ENCODE peak calls at places on chromosomes 7 and 10, in four cellular contexts. K, C, P and X are unnamed samples.

GRCh38 chr10:118595598-118596425 is at the start of gene PRLHR:
- DNase-seq in K (no peak), C (peak), P (peak), X (peak)

GRCh38 chr10:44947356-44948152 is 12.0 kb upstream of the RASSF4 start:
- DNase-seq in K (no peak), C (no peak), P (peak), X (no peak)

GRCh38 chr7:11716185-11716584 is 115.8 kb downstream of the THSD7A start:
- DNase-seq in K (peak), C (peak), P (peak), X (peak)

GRCh38 chr10:98414578-98414931 is 427 bp downstream of the PYROXD2 start:
- DNase-seq in K (no peak), C (no peak), P (no peak), X (no peak)

GRCh38 chr7:8440670-8441069 is 7.3 kb downstream of the NXPH1 start:
- DNase-seq in K (no peak), C (no peak), P (no peak), X (no peak)

GRCh38 chr10:63145782-63146181 is 12.7 kb downstream of the NRBF2 start:
- DNase-seq in K (no peak), C (peak), P (no peak), X (no peak)

GRCh38 chr10:50291261-50291850 is 40.0 kb upstream of the ASAH2 start:
- DNase-seq in K (no peak), C (peak), P (no peak), X (peak)

GRCh38 chr7:44566680-44567079 is 7.0 kb downstream of the DDX56 start:
- DNase-seq in K (no peak), C (no peak), P (no peak), X (no peak)

GRCh38 chr7:80428161-80429054 is 83.5 kb downstream of the GNAT3 start:
- DNase-seq in K (peak), C (peak), P (peak), X (peak)

GRCh38 chr10:84783386-84783785 is 455.0 kb downstream of the CCSER2 start:
- DNase-seq in K (peak), C (peak), P (no peak), X (no peak)

GRCh38 chr10:15879663-15880062 is 19.4 kb upstream of the MINDY3 start:
- DNase-seq in K (no peak), C (no peak), P (no peak), X (no peak)

GRCh38 chr10:51020175-51020574 is 54.1 kb upstream of the PRKG1 start:
- DNase-seq in K (no peak), C (no peak), P (no peak), X (no peak)

GRCh38 chr10:86411852-86412550 is 45.4 kb upstream of the GRID1 start:
- DNase-seq in K (no peak), C (no peak), P (no peak), X (no peak)

GRCh38 chr7:121452400-121452799 is 56.3 kb upstream of the FAM3C start:
- DNase-seq in K (no peak), C (no peak), P (no peak), X (no peak)

GRCh38 chr7:22551768-22552513 is 52.0 kb upstream of the STEAP1B start:
- DNase-seq in K (no peak), C (no peak), P (no peak), X (no peak)

GRCh38 chr7:15938153-15938552 is 251.7 kb upstream of the MEOX2 start:
- DNase-seq in K (no peak), C (peak), P (no peak), X (no peak)

GRCh38 chr10:52571018-52571417 is 201.6 kb downstream of the MBL2 start:
- DNase-seq in K (no peak), C (no peak), P (no peak), X (peak)

GRCh38 chr7:129793506-129794310 is 159.1 kb downstream of the UBE2H start:
- DNase-seq in K (no peak), C (no peak), P (no peak), X (no peak)

GRCh38 chr7:114885836-114886235 is 36.1 kb upstream of the MDFIC start:
- DNase-seq in K (no peak), C (peak), P (no peak), X (peak)

GRCh38 chr7:44568771-44569560 is 4.7 kb downstream of the DDX56 start:
- DNase-seq in K (no peak), C (no peak), P (no peak), X (no peak)

GRCh38 chr10:88401671-88402347 is 181.3 kb downstream of the RNLS start:
- DNase-seq in K (no peak), C (peak), P (no peak), X (peak)

GRCh38 chr7:120165231-120165630 is 107.7 kb upstream of the KCND2 start:
- DNase-seq in K (no peak), C (no peak), P (no peak), X (peak)

GRCh38 chr10:60823324-60823723 is 45.0 kb downstream of the CDK1 start:
- DNase-seq in K (no peak), C (no peak), P (no peak), X (no peak)

GRCh38 chr7:137882261-137882668 is 35.5 kb upstream of the DGKI start:
- DNase-seq in K (peak), C (peak), P (no peak), X (peak)

GRCh38 chr10:113309791-113310190 is 243.1 kb upstream of the HABP2 start:
- DNase-seq in K (no peak), C (no peak), P (no peak), X (no peak)

GRCh38 chr7:135175931-135176330 is 5.4 kb upstream of the CYREN start:
- DNase-seq in K (no peak), C (no peak), P (no peak), X (no peak)

GRCh38 chr7:9189683-9190082 is 756.3 kb downstream of the NXPH1 start:
- DNase-seq in K (no peak), C (no peak), P (no peak), X (no peak)

GRCh38 chr10:77692782-77693181 is 55.2 kb upstream of the KCNMA1 start:
- DNase-seq in K (no peak), C (peak), P (no peak), X (peak)
- TF ChIP-seq CTCF in K (no peak), C (no peak), P (no peak), X (no peak)

DNA sequence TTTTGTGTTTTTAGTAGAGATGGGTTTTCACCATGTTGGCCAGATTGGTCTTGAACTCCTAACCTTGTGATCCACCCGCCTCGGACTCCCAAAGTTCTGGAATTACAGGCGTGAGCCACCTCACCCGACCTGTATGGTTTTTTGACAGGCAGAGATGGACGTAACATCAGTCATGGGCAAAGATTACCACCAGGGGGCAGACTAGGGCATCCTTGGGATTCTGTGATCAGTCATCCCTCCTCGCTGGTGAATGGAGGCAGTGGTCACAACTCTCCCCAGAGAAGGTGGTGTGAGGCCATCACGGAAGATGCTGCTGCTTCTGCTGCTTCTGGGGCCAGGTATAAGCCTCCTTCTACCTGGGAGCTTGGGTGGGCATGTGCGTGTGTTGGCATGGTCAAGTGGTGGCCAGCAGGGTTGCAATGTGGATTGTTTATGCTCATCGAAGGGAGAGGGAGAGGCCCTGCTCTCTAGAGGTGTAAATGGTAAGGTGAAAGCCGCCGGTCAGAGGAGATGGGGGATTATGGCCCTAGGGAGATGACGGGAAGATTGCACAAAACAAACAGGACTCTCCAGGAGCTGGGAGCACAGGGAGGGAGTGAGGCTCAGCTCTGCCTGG is 122.7 kb upstream of the PRSS1 start:
- DNase-seq in K (peak), C (no peak), P (peak), X (peak)
- TF ChIP-seq CTCF in K (peak), C (peak), P (peak), X (peak)

GRCh38 chr10:34157501-34157900 is 657.6 kb downstream of the PARD3 start:
- DNase-seq in K (no peak), C (no peak), P (no peak), X (peak)

GRCh38 chr10:34154371-34154770 is 660.7 kb downstream of the PARD3 start:
- DNase-seq in K (no peak), C (no peak), P (no peak), X (no peak)

GRCh38 chr10:34160595-34160994 is 654.5 kb downstream of the PARD3 start:
- DNase-seq in K (no peak), C (no peak), P (no peak), X (no peak)

GRCh38 chr10:34152434-34152833 is 662.7 kb downstream of the PARD3 start:
- DNase-seq in K (no peak), C (no peak), P (no peak), X (no peak)

DNA sequence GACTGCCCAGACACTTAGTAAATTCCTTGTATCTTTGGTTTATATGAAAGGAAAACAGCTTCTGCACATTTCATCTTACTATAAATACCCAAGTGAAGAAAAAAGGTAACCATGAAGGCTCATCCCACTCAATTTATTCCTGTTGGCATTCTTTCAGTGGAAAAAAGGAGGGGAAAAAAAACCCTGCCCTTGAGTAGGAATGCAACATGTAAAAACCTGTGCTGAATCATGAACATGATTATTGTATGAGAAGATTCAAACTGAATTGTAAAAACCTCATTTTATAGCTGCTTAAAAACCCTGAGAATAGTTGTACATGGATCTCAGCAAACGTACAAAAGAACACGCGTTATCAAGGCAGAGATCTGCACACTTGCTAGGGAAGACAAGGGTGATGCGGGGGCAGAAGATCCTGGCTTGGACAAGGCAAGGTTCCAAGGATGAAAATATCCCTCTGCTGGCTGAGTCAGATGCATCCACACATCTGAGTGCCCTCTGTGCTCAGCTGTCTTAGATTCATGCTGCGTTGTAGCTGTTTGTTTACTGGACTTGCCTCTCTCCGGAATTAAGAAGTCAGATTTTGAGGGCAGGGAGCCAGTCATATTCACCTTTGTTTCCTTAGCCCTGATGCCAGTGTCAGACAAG is 658.2 kb downstream of the PARD3 start:
- DNase-seq in K (no peak), C (peak), P (no peak), X (peak)
- TF ChIP-seq CTCF in K (no peak), C (peak), P (no peak), X (peak)

DNA sequence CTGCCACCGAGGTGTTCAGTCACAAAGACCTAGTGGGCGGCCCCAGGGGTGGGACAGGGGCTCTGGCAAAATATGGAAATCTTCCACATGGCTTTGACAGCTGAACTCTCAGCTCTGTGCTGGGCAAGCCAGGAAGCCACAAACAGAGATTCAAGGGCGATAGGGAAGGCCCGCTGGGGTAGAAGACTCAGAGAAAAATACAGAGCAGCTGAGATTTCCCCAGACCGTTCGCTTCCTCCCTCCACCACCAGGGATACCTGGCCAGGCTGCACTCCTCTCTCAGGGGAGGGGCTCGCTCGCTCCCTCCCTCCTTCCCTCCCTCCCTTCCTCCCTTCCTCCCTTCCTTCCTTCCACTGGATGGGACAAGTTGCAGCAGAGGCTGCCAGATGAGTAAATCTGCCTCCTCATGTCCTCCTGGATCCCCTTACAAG is 260.5 kb downstream of the PRPF18 start:
- DNase-seq in K (no peak), C (no peak), P (no peak), X (no peak)
- TF ChIP-seq CTCF in K (no peak), C (no peak), P (no peak), X (no peak)

GRCh38 chr10:80205478-80206276 is at the start of gene ANXA11:
- DNase-seq in K (peak), C (peak), P (peak), X (peak)
- TF ChIP-seq CTCF in K (no peak), C (no peak), P (no peak), X (no peak)

DNA sequence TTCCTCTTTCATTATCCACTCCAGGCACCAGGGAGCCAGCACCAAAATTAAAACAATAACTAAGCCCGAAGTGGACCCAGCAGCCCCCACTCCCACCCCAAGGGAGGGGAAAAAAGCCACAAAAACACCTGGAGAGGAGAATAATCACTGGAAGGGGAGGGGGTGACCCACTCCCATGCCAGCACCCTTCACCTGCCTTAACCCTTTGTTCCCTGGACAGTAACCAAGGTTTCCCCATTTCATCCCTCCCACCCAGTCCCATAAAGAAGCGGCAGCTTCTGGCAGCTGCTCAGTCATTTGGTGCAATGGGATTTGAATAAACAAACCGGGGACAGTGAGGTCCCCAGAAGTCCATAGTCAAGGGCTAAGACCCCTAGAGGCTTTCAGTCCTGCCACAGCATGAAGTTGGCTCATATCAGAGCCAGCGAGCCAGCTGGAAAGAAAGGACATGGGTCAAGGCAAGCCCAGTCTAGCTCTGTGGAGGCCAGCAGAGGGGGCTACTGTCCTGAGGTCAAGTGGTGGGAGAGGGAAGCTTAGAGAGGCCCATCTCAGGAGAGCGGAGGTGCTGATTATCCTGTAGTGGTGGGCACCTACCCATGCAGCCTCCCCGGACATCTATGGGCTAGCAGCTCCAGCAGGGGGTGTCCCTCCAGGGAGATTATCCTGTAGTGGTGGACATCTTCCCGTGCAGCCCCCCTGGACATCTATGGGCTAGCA is 58.8 kb upstream of the LBX1 start:
- DNase-seq in K (peak), C (peak), P (no peak), X (peak)
- TF ChIP-seq CTCF in K (peak), C (peak), P (no peak), X (peak)

DNA sequence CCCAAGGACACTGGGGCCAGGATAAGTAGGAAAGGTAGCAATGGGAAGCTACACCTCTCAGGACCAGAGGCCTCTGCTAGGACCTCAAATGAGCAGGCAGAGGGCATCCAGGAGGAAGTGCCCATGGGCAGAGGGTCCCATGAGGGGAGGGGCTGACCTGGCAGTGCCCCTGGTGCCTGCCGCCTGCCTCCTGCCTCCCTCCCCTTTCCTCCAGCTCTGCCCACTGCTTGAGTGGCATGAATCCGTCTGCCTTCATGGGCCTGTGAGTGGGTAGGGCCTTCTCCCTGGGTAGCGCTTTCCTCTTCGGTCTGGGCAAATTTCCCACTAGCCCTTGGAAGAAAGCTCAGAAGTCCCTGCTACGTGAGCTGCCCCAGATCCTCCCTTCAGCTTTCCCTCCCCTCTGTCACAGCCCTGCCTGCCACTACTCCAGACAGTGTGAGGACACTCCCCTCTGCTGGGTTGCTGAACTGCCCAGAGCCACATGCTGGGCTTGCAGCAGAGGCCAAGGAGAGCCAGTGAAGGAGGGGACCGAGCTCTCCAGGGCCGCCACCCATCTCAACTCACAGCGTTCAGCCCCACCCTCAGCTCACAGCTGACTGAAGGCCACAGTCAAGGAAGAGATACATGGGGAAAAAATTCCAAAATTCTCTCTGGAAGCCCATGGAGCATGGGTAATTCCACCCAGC is 141.4 kb downstream of the ARHGAP22 start:
- DNase-seq in K (no peak), C (no peak), P (peak), X (peak)
- TF ChIP-seq CTCF in K (no peak), C (no peak), P (no peak), X (no peak)

GRCh38 chr7:55349126-55349525 is 16.0 kb upstream of the LANCL2 start:
- DNase-seq in K (no peak), C (no peak), P (no peak), X (no peak)
- TF ChIP-seq CTCF in K (no peak), C (no peak), P (no peak), X (no peak)

GRCh38 chr7:151736403-151736909 is 140.5 kb downstream of the PRKAG2 start:
- DNase-seq in K (peak), C (peak), P (peak), X (peak)
- TF ChIP-seq CTCF in K (peak), C (no peak), P (no peak), X (peak)

GRCh38 chr10:125502276-125502675 is 180.7 kb downstream of the TEX36 start:
- DNase-seq in K (no peak), C (no peak), P (no peak), X (no peak)

GRCh38 chr10:125510998-125511397 is 172.0 kb downstream of the TEX36 start:
- DNase-seq in K (no peak), C (no peak), P (no peak), X (no peak)

GRCh38 chr10:125505648-125506047 is 177.3 kb downstream of the TEX36 start:
- DNase-seq in K (no peak), C (no peak), P (no peak), X (no peak)
- TF ChIP-seq CTCF in K (no peak), C (no peak), P (no peak), X (no peak)